ENCODE peak calls at places on chromosome 11, in four cellular contexts. B is upper lobe of right lung, G is IMR-90, S is spleen. W is an unnamed sample. For H3K4me1 and H3K27me3, the result is how much of the 10 kb centered on the place peaks cover.

GRCh38 chr11:119977881-119978280 is 160.0 kb downstream of the TRIM29 start:
- DNase-seq in S (no peak), G (no peak), B (no peak), W (no peak)

GRCh38 chr11:628056-628455 is 1.1 kb upstream of the SCT start:
- DNase-seq in B (no peak), G (no peak), S (no peak), W (peak)

GRCh38 chr11:727859-728748 is 19.2 kb upstream of the TALDO1 start:
- DNase-seq in G (peak), S (peak), B (peak), W (peak)

GRCh38 chr11:58334708-58335107 is 24.2 kb downstream of the OR5B17 start:
- DNase-seq in G (peak), S (no peak), B (no peak), W (no peak)

GRCh38 chr11:101034076-101034475 is 95.5 kb downstream of the PGR start:
- DNase-seq in B (no peak), S (no peak), G (no peak), W (peak)

GRCh38 chr11:76578655-76579046 is 91.9 kb downstream of the LRRC32 start:
- DNase-seq in S (peak), B (peak), G (no peak), W (peak)

GRCh38 chr11:129375731-129376657 is at the start of gene BARX2:
- DNase-seq in B (peak), S (no peak), G (peak), W (peak)

GRCh38 chr11:117457835-117458234 is 130.2 kb downstream of the CEP164 start:
- DNase-seq in B (peak), G (no peak), S (peak), W (no peak)

GRCh38 chr11:68118753-68119448 is 2.3 kb downstream of the CHKA start:
- DNase-seq in G (peak), B (no peak), S (no peak), W (no peak)

GRCh38 chr11:118705111-118705741 is 25.8 kb upstream of the TREH start:
- DNase-seq in B (no peak), S (no peak), G (no peak), W (peak)

GRCh38 chr11:70002433-70002832 is 75.7 kb upstream of the ANO1 start:
- DNase-seq in B (no peak), S (no peak), G (no peak), W (no peak)

GRCh38 chr11:92979176-92979575 is 9.7 kb downstream of the MTNR1B start:
- DNase-seq in S (no peak), B (no peak), G (peak), W (no peak)

GRCh38 chr11:119441898-119442243 is 18.9 kb upstream of the THY1 start:
- DNase-seq in S (no peak), G (no peak), B (no peak), W (no peak)

GRCh38 chr11:120337133-120337895 is 1.1 kb downstream of the ARHGEF12 start:
- DNase-seq in G (no peak), S (peak), B (no peak), W (no peak)

GRCh38 chr11:63564056-63564784 is 1.0 kb upstream of the PLAAT2 start:
- DNase-seq in G (no peak), B (no peak), S (no peak), W (no peak)

GRCh38 chr11:70656293-70656692 is 258.0 kb downstream of the CTTN start:
- DNase-seq in S (no peak), G (no peak), B (no peak), W (no peak)

GRCh38 chr11:17718015-17718414 is 1.4 kb upstream of the MYOD1 start:
- DNase-seq in S (no peak), B (no peak), G (no peak), W (no peak)

GRCh38 chr11:68264741-68265540 is 6.8 kb downstream of the C11orf24 start:
- DNase-seq in B (no peak), S (no peak), G (no peak), W (no peak)

GRCh38 chr11:5596611-5597201 is at the start of gene TRIM6:
- DNase-seq in G (peak), B (peak), S (peak), W (peak)

GRCh38 chr11:17601206-17602075 is 54.4 kb downstream of the OTOG start:
- DNase-seq in B (no peak), G (no peak), S (peak), W (no peak)

GRCh38 chr11:130979386-130979972 is 63.2 kb upstream of the SNX19 start:
- DNase-seq in G (peak), B (no peak), S (no peak), W (no peak)

GRCh38 chr11:132126973-132127900 is 756.8 kb downstream of the NTM start:
- DNase-seq in S (no peak), B (no peak), G (peak), W (no peak)

GRCh38 chr11:128400382-128401203 is 186.8 kb downstream of the ETS1 start:
- DNase-seq in S (no peak), G (peak), B (no peak), W (no peak)

GRCh38 chr11:30406978-30407762 is 84.3 kb downstream of the ARL14EP start:
- DNase-seq in B (no peak), S (no peak), G (no peak), W (no peak)

GRCh38 chr11:117580866-117581265 is 216.2 kb downstream of the DSCAML1 start:
- DNase-seq in B (no peak), G (no peak), S (peak), W (no peak)

GRCh38 chr11:114617157-114618124 is 21.9 kb upstream of the NXPE4 start:
- DNase-seq in B (no peak), G (no peak), S (no peak), W (no peak)

GRCh38 chr11:34915136-34916013 is 804 bp downstream of the APIP start:
- DNase-seq in G (peak), S (no peak), B (no peak), W (no peak)

GRCh38 chr11:33773399-33774355 is 643 bp downstream of the FBXO3 start:
- DNase-seq in S (peak), G (peak), B (no peak), W (peak)

GRCh38 chr11:117464778-117465177 is 137.1 kb downstream of the CEP164 start:
- DNase-seq in B (no peak), S (peak), G (no peak), W (no peak)

GRCh38 chr11:24286238-24286637 is 210.6 kb upstream of the LUZP2 start:
- DNase-seq in S (no peak), B (no peak), G (no peak), W (no peak)

GRCh38 chr11:58616594-58616993 is 5.9 kb upstream of the CNTF start:
- DNase-seq in S (no peak), G (peak), B (no peak), W (no peak)

GRCh38 chr11:124800226-124800929 is at the start of gene MSANTD2:
- DNase-seq in B (peak), S (peak), G (peak), W (peak)

GRCh38 chr11:110955797-110956196 is 243.6 kb upstream of the ARHGAP20 start:
- DNase-seq in B (no peak), S (no peak), G (no peak), W (no peak)

GRCh38 chr11:133951484-133952198 is 5.1 kb downstream of the IGSF9B start:
- DNase-seq in G (peak), S (no peak), B (no peak), W (no peak)

GRCh38 chr11:15815246-15816209 is 540.8 kb downstream of the SOX6 start:
- DNase-seq in B (no peak), G (no peak), S (no peak), W (no peak)

GRCh38 chr11:49995559-49995958 is 13.2 kb upstream of the OR4C12 start:
- DNase-seq in S (no peak), B (no peak), G (peak), W (no peak)

DNA sequence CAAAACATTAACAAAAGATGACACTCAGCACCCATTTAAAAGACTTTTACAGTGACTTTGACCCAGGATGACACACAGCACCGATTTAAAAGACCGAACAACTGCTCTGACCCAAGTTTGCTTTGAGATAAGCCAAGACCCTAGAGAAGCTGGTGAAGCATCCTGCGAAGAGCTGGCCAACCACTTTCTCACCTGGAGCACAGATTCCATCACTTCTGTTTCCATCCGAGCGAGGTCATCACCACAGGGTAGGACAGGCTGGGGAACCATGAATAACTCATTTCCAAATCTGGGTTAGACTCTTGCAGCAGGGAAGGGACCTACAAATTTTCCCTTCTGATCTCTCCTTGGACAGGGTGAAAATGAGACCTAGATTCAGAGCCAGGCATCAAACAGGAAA is 12.9 kb downstream of the CLMP start:
- DNase-seq in G (no peak), B (no peak), S (no peak), W (no peak)
- H3K4me1 ChIP-seq in G (under half), B (under half), S (under half), W (under half)

GRCh38 chr11:61481806-61482205 is 26.7 kb upstream of the LRRC10B start:
- DNase-seq in B (no peak), G (no peak), S (no peak), W (no peak)

GRCh38 chr11:61480936-61481335 is 27.6 kb upstream of the LRRC10B start:
- DNase-seq in S (no peak), G (no peak), B (no peak), W (no peak)

GRCh38 chr11:61480261-61480660 is 28.3 kb upstream of the LRRC10B start:
- DNase-seq in S (no peak), B (no peak), G (no peak), W (no peak)

GRCh38 chr11:61484541-61484940 is 24.0 kb upstream of the LRRC10B start:
- DNase-seq in S (no peak), G (no peak), B (peak), W (peak)

DNA sequence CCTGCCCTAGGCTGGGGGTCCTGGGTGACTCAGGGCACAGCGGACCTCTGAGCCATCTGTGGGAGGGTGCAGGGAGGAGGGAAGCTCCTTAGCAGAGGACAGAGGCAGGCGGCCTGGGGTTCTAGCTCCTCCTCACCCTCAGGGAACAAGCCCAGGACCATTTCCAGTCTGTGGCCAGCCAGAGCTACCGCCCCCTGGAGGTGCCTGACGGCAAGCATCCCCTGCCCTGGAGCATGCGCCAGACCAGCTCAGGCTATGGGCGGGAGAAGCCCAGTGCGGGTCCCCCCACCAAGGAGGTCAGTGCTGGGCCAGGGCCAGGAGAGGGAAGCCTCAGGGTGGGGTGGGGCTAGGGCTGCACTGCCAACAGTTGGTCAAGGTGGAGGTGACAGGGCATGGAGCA is 26.0 kb upstream of the LRRC10B start:
- DNase-seq in B (no peak), S (no peak), G (no peak), W (no peak)
- TF ChIP-seq CTCF in B (peak), S (no peak), G (peak), W (peak)

DNA sequence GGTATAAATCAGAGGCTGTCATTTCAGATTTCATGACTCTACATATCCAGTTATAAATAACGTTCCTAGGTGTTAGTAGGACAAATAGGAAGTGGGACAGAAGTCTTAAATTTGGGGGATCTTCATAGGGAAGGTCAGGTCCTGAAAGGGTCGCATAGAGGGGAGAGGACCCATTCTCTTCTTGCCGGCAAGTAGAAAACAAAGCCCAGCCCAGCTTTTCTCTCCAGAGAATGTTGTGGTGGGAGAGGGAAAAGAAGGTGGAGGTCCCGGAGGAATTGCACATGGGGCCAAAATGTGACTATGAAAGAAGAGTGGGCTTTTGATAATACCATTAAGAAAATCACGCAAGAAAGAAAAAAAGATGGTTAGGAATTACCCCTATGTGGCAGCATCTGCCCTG is 976 bp upstream of the NELL1 start:
- DNase-seq in S (no peak), B (no peak), G (no peak), W (no peak)
- H3K27me3 ChIP-seq in S (half or more), B (half or more), G (under half), W (under half)

DNA sequence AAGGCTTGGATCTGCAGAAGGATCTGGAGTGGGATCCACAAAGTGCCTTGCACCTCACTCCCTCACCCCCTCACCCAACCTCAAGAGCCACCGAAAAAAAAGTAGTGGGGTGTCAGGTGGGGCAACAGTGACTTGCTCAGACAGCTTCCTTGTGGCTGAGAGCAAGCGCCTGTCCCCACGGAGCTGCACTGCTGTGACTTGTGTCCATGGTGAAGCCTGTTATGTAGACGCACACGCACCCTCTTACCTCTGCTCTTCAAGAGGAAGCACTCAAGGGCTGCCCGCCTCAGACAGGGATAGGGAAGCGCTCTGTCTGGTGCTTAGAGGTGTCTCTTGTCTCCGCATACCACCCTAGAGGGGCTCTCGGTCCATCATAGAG is 1.2 kb downstream of the DRD2 start:
- DNase-seq in B (no peak), S (no peak), G (no peak), W (no peak)
- H3K4me1 ChIP-seq in B (under half), S (under half), G (under half), W (under half)

DNA sequence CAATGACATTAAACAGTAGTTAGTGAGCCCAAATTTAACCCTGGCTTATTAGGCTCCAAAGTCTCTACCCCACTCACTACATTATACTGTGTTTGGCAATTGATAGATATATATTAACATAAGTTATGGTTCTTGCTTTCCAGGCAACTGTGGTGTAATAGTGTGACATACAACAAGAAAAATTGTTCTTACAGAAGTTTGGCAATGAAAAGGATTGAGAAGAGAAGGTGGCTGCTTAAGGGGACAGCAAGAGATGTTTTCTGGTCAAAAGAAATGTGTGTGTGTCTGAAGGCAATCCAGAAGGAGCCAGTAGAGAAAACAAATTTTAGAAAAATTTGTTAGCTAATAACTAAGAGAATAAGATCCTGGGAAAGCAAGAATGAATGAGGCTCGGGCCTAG is 132.4 kb downstream of the SWAP70 start:
- DNase-seq in S (no peak), B (no peak), G (no peak), W (no peak)
- TF ChIP-seq CTCF in S (no peak), B (no peak), G (no peak), W (no peak)

GRCh38 chr11:65797711-65798110 is 10.8 kb downstream of the OVOL1 start:
- DNase-seq in S (no peak), B (no peak), G (no peak), W (no peak)
- H3K27me3 ChIP-seq in S (under half), B (under half), G (half or more), W (under half)

DNA sequence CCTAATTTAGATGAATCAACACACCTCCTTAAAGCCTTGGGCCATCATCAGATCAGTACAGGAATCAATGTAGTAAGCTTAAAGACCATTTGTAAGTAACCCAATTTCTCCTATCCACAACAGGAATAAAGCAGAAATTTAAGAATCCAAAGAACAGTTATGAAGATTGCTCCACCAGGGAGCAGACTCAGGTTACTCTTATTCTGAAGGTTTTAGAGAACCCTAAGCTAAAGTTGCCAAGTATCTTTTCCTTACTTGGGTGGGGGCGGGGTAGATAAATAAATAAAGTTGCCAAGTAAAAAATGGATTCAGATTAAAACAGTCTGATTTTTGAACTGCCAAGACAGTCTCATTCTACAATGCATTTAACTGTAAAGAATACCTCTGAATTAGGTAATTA is 18.1 kb downstream of the CKAP5 start:
- DNase-seq in G (peak), B (no peak), S (no peak), W (no peak)
- H3K4me1 ChIP-seq in G (under half), B (under half), S (under half), W (under half)

GRCh38 chr11:66336234-66337102 is at the start of gene RIN1:
- DNase-seq in S (peak), G (peak), B (peak), W (peak)
- TF ChIP-seq CTCF in S (no peak), G (peak), B (peak), W (peak)